ENCODE peak calls at places on chromosomes 3 and 15, in four cellular contexts. V is pancreas, J is uterus, U is upper lobe of right lung. M is an unnamed sample.

GRCh38 chr3:60104045-60104444 is 1054.2 kb upstream of the CFAP20DC start:
- DNase-seq in V (no peak), J (no peak), U (no peak), M (no peak)

GRCh38 chr3:11845661-11846060 is 1.0 kb downstream of the TAMM41 start:
- DNase-seq in V (no peak), J (no peak), U (no peak), M (peak; percentile 19)

GRCh38 chr15:54388746-54389145 is 410.5 kb downstream of the UNC13C start:
- DNase-seq in V (no peak), J (no peak), U (no peak), M (no peak)

GRCh38 chr15:79433610-79434009 is 1.5 kb downstream of the MINAR1 start:
- DNase-seq in V (no peak), J (no peak), U (no peak), M (no peak)

GRCh38 chr3:427128-427527 is 230.6 kb downstream of the CHL1 start:
- DNase-seq in V (no peak), J (no peak), U (no peak), M (no peak)

GRCh38 chr3:86984271-86984670 is 6.7 kb downstream of the VGLL3 start:
- DNase-seq in V (no peak), J (no peak), U (no peak), M (no peak)

GRCh38 chr3:171026584-171027293 is at the start of gene SLC2A2:
- DNase-seq in V (no peak), J (no peak), U (no peak), M (no peak)

GRCh38 chr3:127035672-127036071 is 52.8 kb downstream of the PLXNA1 start:
- DNase-seq in V (peak; percentile 18), J (peak; percentile 38), U (peak; percentile 83), M (peak; percentile 93)

GRCh38 chr3:185733980-185734724 is 90.7 kb downstream of the IGF2BP2 start:
- DNase-seq in V (peak; percentile 18), J (no peak), U (no peak), M (peak; percentile 83)

GRCh38 chr3:71438904-71439303 is 144.6 kb downstream of the FOXP1 start:
- DNase-seq in V (no peak), J (no peak), U (no peak), M (no peak)

GRCh38 chr3:71443332-71443731 is 140.2 kb downstream of the FOXP1 start:
- DNase-seq in V (no peak), J (no peak), U (no peak), M (no peak)

GRCh38 chr3:71441925-71442620 is 141.5 kb downstream of the FOXP1 start:
- DNase-seq in V (no peak), J (no peak), U (no peak), M (no peak)

GRCh38 chr3:71442648-71443047 is 140.9 kb downstream of the FOXP1 start:
- DNase-seq in V (no peak), J (no peak), U (no peak), M (no peak)

DNA sequence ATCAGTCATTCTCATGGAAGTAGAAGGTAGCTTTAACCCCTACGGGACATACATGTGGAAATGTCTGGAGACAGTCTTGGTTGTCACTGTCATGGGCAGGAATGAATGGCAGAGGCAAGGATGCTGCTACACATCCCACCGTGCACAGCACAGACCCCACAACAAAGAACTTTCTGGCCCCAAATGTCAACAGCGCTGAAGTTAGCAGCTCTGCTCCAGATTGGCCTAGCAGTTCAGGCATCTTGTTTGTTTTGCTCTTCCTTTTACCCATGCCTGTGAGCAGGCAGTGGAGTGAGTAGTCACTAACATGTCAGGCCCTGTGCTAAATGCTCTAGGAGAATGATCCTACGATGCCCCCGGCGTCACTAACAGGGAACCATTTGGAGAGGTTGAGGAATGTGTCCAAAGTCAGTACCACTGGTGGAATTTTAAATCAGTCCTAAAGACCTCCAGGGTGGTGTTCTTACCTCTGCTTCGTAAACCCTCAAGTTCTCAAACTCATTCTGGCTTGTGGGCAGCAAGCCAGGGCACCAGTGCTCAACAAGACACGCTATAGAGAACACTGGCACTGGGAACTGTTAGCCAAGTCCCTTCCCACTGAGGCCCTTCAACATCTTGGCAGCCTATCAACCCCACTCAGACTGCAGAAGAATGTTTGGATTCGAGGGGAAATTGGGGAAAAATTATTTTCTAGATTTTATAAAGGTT is 142.2 kb downstream of the FOXP1 start:
- DNase-seq in V (no peak), J (no peak), U (peak; percentile 73), M (no peak)
- H3K4me1 ChIP-seq in V (peaks cover 8% of the 10 kb centered on the region), J (no peaks in the 10 kb centered on the region), U (peaks cover 54% of the 10 kb centered on the region), M (no peaks in the 10 kb centered on the region)

GRCh38 chr15:90190606-90191343 is 10.4 kb upstream of the SEMA4B start:
- DNase-seq in V (peak; percentile 35), J (no peak), U (no peak), M (peak; percentile 81)
- H3K4me1 ChIP-seq in V (peaks cover 64% of the 10 kb centered on the region), J (no peaks in the 10 kb centered on the region), U (peaks cover 30% of the 10 kb centered on the region), M (peaks cover 57% of the 10 kb centered on the region)

GRCh38 chr3:71402872-71403271 is 180.7 kb downstream of the FOXP1 start:
- DNase-seq in V (no peak), J (no peak), U (no peak), M (no peak)

GRCh38 chr3:71408903-71409302 is 174.6 kb downstream of the FOXP1 start:
- DNase-seq in V (no peak), J (no peak), U (no peak), M (no peak)

GRCh38 chr3:71409352-71409751 is 174.2 kb downstream of the FOXP1 start:
- DNase-seq in V (no peak), J (no peak), U (no peak), M (no peak)

GRCh38 chr3:71407833-71408232 is 175.7 kb downstream of the FOXP1 start:
- DNase-seq in V (no peak), J (no peak), U (no peak), M (no peak)

DNA sequence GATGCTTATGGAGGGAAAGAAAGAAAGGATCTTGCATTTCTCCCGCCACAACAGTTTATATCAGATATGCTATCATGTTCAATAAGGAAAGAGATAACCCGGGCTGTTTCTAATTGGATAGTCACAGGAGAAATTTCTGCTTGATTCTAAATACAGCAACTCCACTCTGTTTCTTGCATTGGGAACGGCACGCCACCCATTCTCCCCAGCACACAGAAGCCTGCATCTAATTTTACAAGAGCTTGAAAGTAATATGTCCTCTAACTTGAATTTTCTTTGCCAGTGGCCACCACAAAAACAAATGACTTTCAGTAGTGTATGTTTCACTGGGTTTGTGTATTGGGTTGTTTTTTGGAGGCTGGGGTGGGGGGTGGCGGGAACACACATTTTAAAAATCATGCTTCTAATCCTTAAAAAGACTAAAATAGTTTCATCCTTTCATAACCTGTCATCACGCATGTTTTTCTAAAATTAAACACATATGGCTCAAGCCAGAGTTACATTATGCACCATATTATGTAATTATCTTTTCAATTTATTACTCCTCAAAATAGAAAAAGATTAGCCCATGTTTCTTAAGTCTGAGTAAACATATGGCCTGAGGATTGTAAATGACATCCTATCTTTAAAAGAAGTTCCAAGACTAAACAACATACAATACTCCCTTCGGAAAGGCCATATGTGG is 176.4 kb downstream of the FOXP1 start:
- DNase-seq in V (no peak), J (no peak), U (no peak), M (no peak)
- H3K4me1 ChIP-seq in V (no peaks in the 10 kb centered on the region), J (no peaks in the 10 kb centered on the region), U (no peaks in the 10 kb centered on the region), M (peaks cover 2% of the 10 kb centered on the region)

DNA sequence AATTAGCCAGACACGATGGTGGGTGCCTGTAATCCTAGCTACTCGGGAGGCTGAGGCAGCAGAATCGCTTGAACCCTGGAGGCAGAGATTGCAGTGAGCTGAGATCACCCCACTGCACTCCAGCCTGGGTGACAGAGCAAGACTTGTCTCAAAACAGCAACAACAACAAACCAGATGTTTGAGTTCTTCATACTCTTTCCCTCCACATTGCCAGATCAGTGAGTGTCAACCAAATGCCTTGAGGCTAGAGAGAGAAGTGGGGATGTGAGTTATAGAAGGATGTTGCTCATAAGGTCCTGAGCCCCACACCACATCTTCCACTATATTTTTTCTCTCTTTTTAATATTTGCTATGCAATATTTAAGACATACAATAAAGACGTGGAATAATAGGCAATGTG is 19.8 kb downstream of the MAPKBP1 start:
- DNase-seq in V (no peak), J (no peak), U (no peak), M (no peak)
- H3K4me1 ChIP-seq in V (no peaks in the 10 kb centered on the region), J (peaks cover 11% of the 10 kb centered on the region), U (peaks cover 36% of the 10 kb centered on the region), M (peaks cover 8% of the 10 kb centered on the region)